ENCODE peak calls at places on chromosome 6, in eight cellular contexts. B is NCI-H1694 treated with DMSO at 0.1 percent for 48 hours, Z is ureter, Y is progenitor cell of endocrine pancreas, C is GM13977, K is Right ventricle myocardium superior, W is posterior vena cava, T is HuH-7. O is an unnamed sample.

GRCh38 chr6:149813351-149813750 is 50.8 kb downstream of the LRP11 start:
- DNase-seq in B (no peak), Z (no peak), Y (no peak), C (no peak), K (no peak), W (no peak), T (no peak), O (no peak)

GRCh38 chr6:97468981-97469380 is 186.0 kb upstream of the MMS22L start:
- DNase-seq in B (no peak), Z (no peak), Y (no peak), C (no peak), K (no peak), W (no peak), T (no peak), O (no peak)

GRCh38 chr6:28000351-28001045 is 43.5 kb downstream of the OR2B6 start:
- DNase-seq in B (no peak), Z (no peak), Y (no peak), C (no peak), K (no peak), W (no peak), T (no peak), O (no peak)

GRCh38 chr6:75116946-75117345 is 88.9 kb downstream of the COL12A1 start:
- DNase-seq in B (no peak), Z (no peak), Y (no peak), C (no peak), K (no peak), W (no peak), T (no peak), O (no peak)

GRCh38 chr6:169266746-169267629 is 13.3 kb upstream of the THBS2 start:
- DNase-seq in B (no peak), Z (no peak), Y (no peak), C (no peak), K (no peak), W (no peak), T (no peak), O (no peak)

GRCh38 chr6:127198549-127198948 is 68.1 kb upstream of the RNF146 start:
- DNase-seq in B (no peak), Z (no peak), Y (no peak), C (no peak), K (no peak), W (no peak), T (no peak), O (peak; percentile 56)

GRCh38 chr6:155273438-155273837 is 9.6 kb downstream of the CLDN20 start:
- DNase-seq in B (no peak), Z (no peak), Y (no peak), C (no peak), K (no peak), W (no peak), T (no peak), O (peak; percentile 80)

GRCh38 chr6:53306819-53307347 is 41.9 kb downstream of the ELOVL5 start:
- DNase-seq in B (no peak), Z (no peak), Y (no peak), C (peak; percentile 66), K (no peak), W (no peak), T (no peak), O (no peak)

GRCh38 chr6:90429713-90430112 is 133.1 kb upstream of the BACH2 start:
- DNase-seq in B (no peak), Z (no peak), Y (no peak), C (no peak), K (no peak), W (no peak), T (no peak), O (no peak)

GRCh38 chr6:34671801-34672656 is 24.5 kb downstream of the ILRUN start:
- DNase-seq in B (no peak), Z (no peak), Y (no peak), C (peak; percentile 75), K (no peak), W (no peak), T (no peak), O (peak; percentile 68)

GRCh38 chr6:53735896-53736295 is 58.9 kb upstream of the LRRC1 start:
- DNase-seq in B (no peak), Z (no peak), Y (no peak), C (no peak), K (no peak), W (no peak), T (no peak), O (no peak)

GRCh38 chr6:131694832-131695426 is 6.3 kb downstream of the OR2A4 start:
- DNase-seq in B (peak; percentile 6), Z (peak; percentile 48), Y (peak; percentile 49), C (peak; percentile 60), K (no peak), W (no peak), T (peak; percentile 80), O (peak; percentile 75)

GRCh38 chr6:27795697-27796494 is 116.3 kb downstream of the OR2B2 start:
- DNase-seq in B (peak; percentile 87), Z (peak; percentile 80), Y (peak; percentile 56), C (peak; percentile 62), K (no peak), W (no peak), T (no peak), O (peak; percentile 97)

GRCh38 chr6:14202947-14203346 is 85.4 kb downstream of the CD83 start:
- DNase-seq in B (no peak), Z (no peak), Y (no peak), C (no peak), K (no peak), W (no peak), T (no peak), O (no peak)

GRCh38 chr6:42182101-42182500 is 8.9 kb downstream of the GUCA1A start:
- DNase-seq in B (no peak), Z (no peak), Y (no peak), C (no peak), K (no peak), W (no peak), T (no peak), O (no peak)

GRCh38 chr6:124964084-124964763 is 2.0 kb downstream of the RNF217 start:
- DNase-seq in B (no peak), Z (no peak), Y (no peak), C (no peak), K (no peak), W (no peak), T (peak; percentile 26), O (peak; percentile 92)

GRCh38 chr6:170139531-170139930 is 151.3 kb downstream of the DLL1 start:
- DNase-seq in B (no peak), Z (peak; percentile 42), Y (no peak), C (no peak), K (no peak), W (peak; percentile 74), T (no peak), O (no peak)

GRCh38 chr6:53067307-53067706 is 2.1 kb downstream of the FBXO9 start:
- DNase-seq in B (no peak), Z (no peak), Y (no peak), C (no peak), K (no peak), W (no peak), T (no peak), O (peak; percentile 34)

GRCh38 chr6:93036835-93037234 is 382.5 kb downstream of the EPHA7 start:
- DNase-seq in B (peak; percentile 20), Z (no peak), Y (no peak), C (peak; percentile 14), K (no peak), W (no peak), T (no peak), O (peak; percentile 5)

GRCh38 chr6:132730560-132730959 is 16.7 kb upstream of the VNN1 start:
- DNase-seq in B (no peak), Z (no peak), Y (no peak), C (no peak), K (no peak), W (no peak), T (no peak), O (peak; percentile 34)

GRCh38 chr6:19214231-19214630 is 622.9 kb upstream of the ID4 start:
- DNase-seq in B (no peak), Z (no peak), Y (no peak), C (no peak), K (no peak), W (no peak), T (no peak), O (no peak)

GRCh38 chr6:18997375-18997826 is 610.3 kb downstream of the RNF144B start:
- DNase-seq in B (peak; percentile 49), Z (no peak), Y (no peak), C (peak; percentile 39), K (no peak), W (no peak), T (peak; percentile 13), O (peak; percentile 57)

GRCh38 chr6:19771753-19772336 is 65.3 kb upstream of the ID4 start:
- DNase-seq in B (no peak), Z (no peak), Y (no peak), C (no peak), K (no peak), W (no peak), T (no peak), O (peak; percentile 51)

GRCh38 chr6:168167431-168168315 is 88.7 kb upstream of the FRMD1 start:
- DNase-seq in B (no peak), Z (no peak), Y (no peak), C (no peak), K (no peak), W (no peak), T (no peak), O (no peak)

GRCh38 chr6:9139762-9140161 is 704.4 kb upstream of the SLC35B3 start:
- DNase-seq in B (no peak), Z (no peak), Y (no peak), C (no peak), K (no peak), W (no peak), T (no peak), O (peak; percentile 74)